ENCODE peak calls at places on chromosomes 2 and 18, in five cellular contexts. A is lower lobe of right lung; D is HCT116; W is CD8-positive, alpha-beta T cell; Q is neural progenitor cell. B is an unnamed sample. For H3K4me1, the result is how much of the 10 kb centered on the place peaks cover.

GRCh38 chr18:25314824-25315223 is 37.1 kb downstream of the ZNF521 start:
- DNase-seq in A (no peak), D (no peak), W (no peak), Q (no peak), B (no peak)

GRCh38 chr2:209872675-209873074 is 101.0 kb downstream of the UNC80 start:
- DNase-seq in A (peak), D (no peak), W (no peak), Q (peak), B (peak)

GRCh38 chr2:45944075-45944474 is 292.6 kb downstream of the PRKCE start:
- DNase-seq in A (no peak), D (peak), W (no peak), Q (no peak), B (no peak)

GRCh38 chr2:67663776-67664175 is 266.6 kb downstream of the ETAA1 start:
- DNase-seq in A (no peak), D (no peak), W (no peak), Q (no peak), B (no peak)

GRCh38 chr2:97714950-97715652 is 1.7 kb downstream of the ZAP70 start:
- DNase-seq in A (no peak), D (no peak), W (no peak), Q (no peak), B (no peak)

GRCh38 chr2:71797006-71797810 is 343.8 kb downstream of the DYSF start:
- DNase-seq in A (no peak), D (no peak), W (no peak), Q (no peak), B (no peak)

GRCh38 chr2:44361330-44362206 is at the start of the genes CAMKMT and PREPL:
- DNase-seq in A (peak), D (peak), W (peak), Q (peak), B (peak)

GRCh38 chr2:95312543-95313205 is 15.5 kb downstream of the KCNIP3 start:
- DNase-seq in A (no peak), D (no peak), W (no peak), Q (no peak), B (peak)

GRCh38 chr2:45067859-45068642 is 58.8 kb upstream of the SIX2 start:
- DNase-seq in A (no peak), D (no peak), W (no peak), Q (peak), B (peak)

GRCh38 chr2:106282816-106283215 is 88.7 kb upstream of the UXS1 start:
- DNase-seq in A (no peak), D (no peak), W (no peak), Q (peak), B (no peak)

GRCh38 chr2:156182132-156182531 is 150.4 kb downstream of the NR4A2 start:
- DNase-seq in A (no peak), D (peak), W (no peak), Q (no peak), B (no peak)

GRCh38 chr2:11950894-11951293 is 204.5 kb downstream of the LPIN1 start:
- DNase-seq in A (no peak), D (no peak), W (no peak), Q (no peak), B (no peak)

GRCh38 chr2:37783545-37783944 is 112.1 kb upstream of the CDC42EP3 start:
- DNase-seq in A (no peak), D (no peak), W (no peak), Q (no peak), B (no peak)

GRCh38 chr2:19124135-19124534 is 234.3 kb downstream of the OSR1 start:
- DNase-seq in A (no peak), D (no peak), W (no peak), Q (no peak), B (no peak)

GRCh38 chr2:150023044-150023443 is 435.5 kb upstream of the MMADHC start:
- DNase-seq in A (no peak), D (no peak), W (no peak), Q (peak), B (no peak)

GRCh38 chr2:107986278-107987217 is at the start of gene SLC5A7:
- DNase-seq in A (no peak), D (no peak), W (no peak), Q (peak), B (no peak)

GRCh38 chr18:49669403-49669802 is 107.5 kb downstream of the LIPG start:
- DNase-seq in A (no peak), D (no peak), W (no peak), Q (no peak), B (no peak)

GRCh38 chr2:231854616-231855125 is 68.4 kb downstream of the COPS7B start:
- DNase-seq in A (no peak), D (no peak), W (no peak), Q (no peak), B (no peak)

GRCh38 chr2:105166671-105167070 is 74.9 kb upstream of the GPR45 start:
- DNase-seq in A (no peak), D (no peak), W (no peak), Q (peak), B (no peak)

GRCh38 chr2:126535408-126535807 is 120.5 kb upstream of the GYPC start:
- DNase-seq in A (no peak), D (no peak), W (no peak), Q (peak), B (no peak)

GRCh38 chr2:56209701-56210100 is 25.9 kb downstream of the CCDC85A start:
- DNase-seq in A (no peak), D (no peak), W (no peak), Q (no peak), B (no peak)

GRCh38 chr2:24613154-24613814 is 122.2 kb downstream of the NCOA1 start:
- DNase-seq in A (no peak), D (peak), W (no peak), Q (peak), B (no peak)

GRCh38 chr2:20145497-20146193 is 79.3 kb downstream of the SDC1 start:
- DNase-seq in A (no peak), D (no peak), W (no peak), Q (no peak), B (no peak)

GRCh38 chr2:134774786-134775641 is 56.2 kb upstream of the TMEM163 start:
- DNase-seq in A (no peak), D (peak), W (no peak), Q (peak), B (no peak)

GRCh38 chr2:226611944-226612318 is 187.7 kb downstream of the IRS1 start:
- DNase-seq in A (no peak), D (peak), W (no peak), Q (no peak), B (no peak)

GRCh38 chr2:16254356-16254965 is 314.1 kb downstream of the MYCN start:
- DNase-seq in A (no peak), D (no peak), W (no peak), Q (no peak), B (no peak)

GRCh38 chr2:237818066-237818473 is 19.5 kb downstream of the RBM44 start:
- DNase-seq in A (no peak), D (no peak), W (no peak), Q (no peak), B (no peak)

GRCh38 chr2:119137502-119137901 is 21.0 kb downstream of the C1QL2 start:
- DNase-seq in A (no peak), D (no peak), W (no peak), Q (no peak), B (no peak)

GRCh38 chr2:126769118-126769517 is 113.2 kb downstream of the GYPC start:
- DNase-seq in A (no peak), D (no peak), W (no peak), Q (no peak), B (no peak)

GRCh38 chr2:150095361-150095760 is 392.1 kb downstream of the RND3 start:
- DNase-seq in A (no peak), D (no peak), W (no peak), Q (no peak), B (no peak)

GRCh38 chr2:210577263-210578071 is 21.1 kb downstream of the CPS1 start:
- DNase-seq in A (no peak), D (peak), W (no peak), Q (peak), B (no peak)

GRCh38 chr2:231351648-231352047 is 43.9 kb upstream of the B3GNT7 start:
- DNase-seq in A (no peak), D (no peak), W (no peak), Q (no peak), B (no peak)

GRCh38 chr2:230658877-230659652 is 53.6 kb upstream of the CAB39 start:
- DNase-seq in A (no peak), D (no peak), W (no peak), Q (no peak), B (no peak)

GRCh38 chr2:112593761-112594160 is 9.4 kb downstream of the CHCHD5 start:
- DNase-seq in A (no peak), D (no peak), W (no peak), Q (no peak), B (no peak)

GRCh38 chr2:238116298-238117198 is 16.4 kb downstream of the ESPNL start:
- DNase-seq in A (peak), D (no peak), W (no peak), Q (no peak), B (peak)

DNA sequence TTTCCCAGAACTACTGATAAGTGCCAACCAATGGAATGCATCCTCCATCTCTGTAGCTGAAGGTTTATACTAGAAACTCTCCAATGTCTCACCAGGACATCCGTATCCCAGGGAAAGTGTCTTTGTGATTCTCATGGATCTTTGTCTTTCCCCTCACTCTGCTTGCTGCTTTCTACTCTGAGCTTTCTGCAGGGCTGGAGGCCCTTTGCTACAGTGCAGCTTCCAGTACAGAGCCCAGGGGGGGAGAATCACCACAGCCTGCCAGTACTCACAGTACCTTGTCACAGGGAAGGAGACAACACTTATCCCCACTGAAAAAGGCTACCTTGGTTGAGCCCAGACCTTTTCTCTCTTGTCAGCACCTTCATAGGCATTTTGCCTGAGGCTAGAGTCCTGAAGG is 627.0 kb downstream of the CNTNAP5 start:
- DNase-seq in A (no peak), D (no peak), W (no peak), Q (no peak), B (no peak)
- H3K4me1 ChIP-seq in A (under half), D (under half), W (under half), Q (under half), B (under half)

GRCh38 chr18:57709335-57709734 is 87.7 kb upstream of the NARS1 start:
- DNase-seq in A (no peak), D (no peak), W (no peak), Q (no peak), B (no peak)

GRCh38 chr18:57710226-57710625 is 88.6 kb upstream of the NARS1 start:
- DNase-seq in A (no peak), D (no peak), W (no peak), Q (no peak), B (no peak)

GRCh38 chr18:57705011-57705410 is 83.4 kb upstream of the NARS1 start:
- DNase-seq in A (no peak), D (no peak), W (no peak), Q (no peak), B (no peak)

GRCh38 chr18:57708288-57708687 is 86.7 kb upstream of the NARS1 start:
- DNase-seq in A (no peak), D (no peak), W (no peak), Q (no peak), B (no peak)

DNA sequence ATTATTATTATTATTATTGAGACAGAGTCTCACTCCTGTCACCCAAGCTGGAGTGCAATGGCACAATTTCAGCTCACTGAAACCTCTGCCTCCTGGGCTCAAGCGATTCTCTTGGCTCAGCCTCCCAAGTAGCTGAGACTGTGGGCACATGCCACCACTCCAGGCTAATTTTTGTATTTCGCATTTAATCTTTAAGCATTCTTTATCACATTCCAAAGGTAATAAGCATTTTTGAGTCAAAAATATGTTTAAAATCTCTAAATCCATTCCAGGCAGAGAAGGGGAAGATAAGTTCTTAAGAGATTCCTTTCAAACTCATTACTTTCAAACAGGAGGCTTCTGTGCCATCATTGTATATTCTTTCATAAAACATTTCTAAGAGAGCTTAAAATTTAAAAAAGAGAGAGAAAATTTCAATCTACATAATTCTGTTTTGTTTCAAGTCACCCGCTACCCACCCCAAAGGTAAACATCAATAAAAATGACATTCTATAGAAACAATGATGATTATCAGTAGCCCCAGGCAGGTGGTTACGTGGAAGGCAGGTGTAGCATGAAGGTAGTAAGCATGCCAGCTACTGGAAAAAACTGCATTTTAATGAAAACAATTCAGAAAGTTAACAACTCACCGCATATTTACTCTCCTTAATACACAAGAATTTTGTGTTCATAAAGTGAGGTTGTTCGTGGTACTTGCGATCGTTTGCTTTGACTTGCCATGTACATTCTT is 84.4 kb upstream of the NARS1 start:
- DNase-seq in A (no peak), D (no peak), W (no peak), Q (no peak), B (no peak)
- H3K4me1 ChIP-seq in A (under half), D (under half), W (under half), Q (under half), B (under half)

GRCh38 chr2:144468823-144469595 is 50.9 kb downstream of the ZEB2 start:
- DNase-seq in A (no peak), D (no peak), W (no peak), Q (no peak), B (no peak)
- H3K4me1 ChIP-seq in A (under half), D (under half), W (under half), Q (half or more), B (under half)

GRCh38 chr18:11865071-11865470 is 13.9 kb downstream of the CHMP1B start:
- DNase-seq in A (no peak), D (no peak), W (no peak), Q (no peak), B (no peak)
- H3K4me1 ChIP-seq in A (under half), D (under half), W (under half), Q (under half), B (under half)

GRCh38 chr2:129378186-129378585 is 601.3 kb upstream of the RAB6C start:
- DNase-seq in A (no peak), D (no peak), W (no peak), Q (no peak), B (no peak)
- H3K4me1 ChIP-seq in A (under half), D (under half), W (under half), Q (under half), B (under half)

GRCh38 chr2:201150454-201151020 is 32.4 kb upstream of the CASP10 start:
- DNase-seq in A (no peak), D (no peak), W (no peak), Q (no peak), B (no peak)
- H3K4me1 ChIP-seq in A (half or more), D (half or more), W (under half), Q (under half), B (under half)

GRCh38 chr2:220079595-220079994 is 452.2 kb downstream of the SLC4A3 start:
- DNase-seq in A (no peak), D (no peak), W (no peak), Q (no peak), B (no peak)
- H3K4me1 ChIP-seq in A (under half), D (under half), W (under half), Q (half or more), B (under half)

B was measured in right cardiac atrium.